ENCODE peak calls at places on chromosome 15, in five cellular contexts. One of them, this sample, is unnamed.

GRCh38 chr15:40055576-40056293 is 16.8 kb upstream of the SRP14 start:
- DNase-seq in psoas muscle: no peak
- DNase-seq in uterus: no peak
- DNase-seq in cardiac muscle cell: no peak
- DNase-seq in A549: no peak
- DNase-seq in this sample: no peak

GRCh38 chr15:33242669-33243191 is 48.2 kb upstream of the FMN1 start:
- DNase-seq in psoas muscle: no peak
- DNase-seq in cardiac muscle cell: peak
- DNase-seq in A549: peak
- DNase-seq in uterus: no peak
- DNase-seq in this sample: no peak

GRCh38 chr15:37245358-37245757 is 145.0 kb upstream of the MEIS2 start:
- DNase-seq in cardiac muscle cell: no peak
- DNase-seq in uterus: no peak
- DNase-seq in A549: no peak
- DNase-seq in psoas muscle: no peak
- DNase-seq in this sample: no peak

GRCh38 chr15:61653110-61653509 is 407.1 kb downstream of the VPS13C start:
- DNase-seq in uterus: peak
- DNase-seq in A549: no peak
- DNase-seq in cardiac muscle cell: no peak
- DNase-seq in psoas muscle: peak
- DNase-seq in this sample: no peak

GRCh38 chr15:41160639-41161315 is 44.7 kb upstream of the INO80 start:
- DNase-seq in A549: no peak
- DNase-seq in uterus: no peak
- DNase-seq in cardiac muscle cell: peak
- DNase-seq in psoas muscle: no peak
- DNase-seq in this sample: no peak

GRCh38 chr15:52789601-52790165 is 453 bp downstream of the ONECUT1 start:
- DNase-seq in A549: peak
- DNase-seq in uterus: no peak
- DNase-seq in psoas muscle: no peak
- DNase-seq in cardiac muscle cell: peak
- DNase-seq in this sample: no peak

GRCh38 chr15:91940466-91941381 is 87.2 kb downstream of the SLCO3A1 start:
- DNase-seq in A549: no peak
- DNase-seq in uterus: no peak
- DNase-seq in cardiac muscle cell: no peak
- DNase-seq in psoas muscle: no peak
- DNase-seq in this sample: peak

GRCh38 chr15:73560501-73561117 is 72.6 kb downstream of the NPTN start:
- DNase-seq in uterus: no peak
- DNase-seq in psoas muscle: no peak
- DNase-seq in A549: peak
- DNase-seq in cardiac muscle cell: peak
- DNase-seq in this sample: peak

GRCh38 chr15:93030430-93031102 is 58.4 kb downstream of the RGMA start:
- DNase-seq in psoas muscle: peak
- DNase-seq in cardiac muscle cell: peak
- DNase-seq in uterus: peak
- DNase-seq in A549: peak
- DNase-seq in this sample: peak

GRCh38 chr15:83288381-83288801 is 3.9 kb upstream of the BNC1 start:
- DNase-seq in cardiac muscle cell: no peak
- DNase-seq in A549: no peak
- DNase-seq in uterus: no peak
- DNase-seq in psoas muscle: no peak
- DNase-seq in this sample: peak

GRCh38 chr15:39919740-39920509 is at the start of gene GPR176:
- DNase-seq in A549: peak
- DNase-seq in uterus: peak
- DNase-seq in psoas muscle: peak
- DNase-seq in cardiac muscle cell: peak
- DNase-seq in this sample: no peak

GRCh38 chr15:73386886-73387506 is 18.2 kb upstream of the HCN4 start:
- DNase-seq in A549: no peak
- DNase-seq in cardiac muscle cell: no peak
- DNase-seq in uterus: no peak
- DNase-seq in psoas muscle: no peak
- DNase-seq in this sample: no peak

GRCh38 chr15:93066103-93066725 is 22.8 kb downstream of the RGMA start:
- DNase-seq in psoas muscle: peak
- DNase-seq in A549: no peak
- DNase-seq in uterus: no peak
- DNase-seq in cardiac muscle cell: no peak
- DNase-seq in this sample: no peak

GRCh38 chr15:58865420-58865880 is 68.0 kb downstream of the SLTM start:
- DNase-seq in uterus: no peak
- DNase-seq in cardiac muscle cell: peak
- DNase-seq in psoas muscle: no peak
- DNase-seq in A549: no peak
- DNase-seq in this sample: no peak

GRCh38 chr15:39270976-39271375 is 309.9 kb upstream of the THBS1 start:
- DNase-seq in uterus: no peak
- DNase-seq in psoas muscle: no peak
- DNase-seq in cardiac muscle cell: peak
- DNase-seq in A549: peak
- DNase-seq in this sample: no peak

GRCh38 chr15:72236381-72237285 is 5.6 kb upstream of the PKM start:
- DNase-seq in cardiac muscle cell: no peak
- DNase-seq in A549: no peak
- DNase-seq in uterus: no peak
- DNase-seq in psoas muscle: no peak
- DNase-seq in this sample: peak

GRCh38 chr15:42080585-42081462 is 13.5 kb downstream of the PLA2G4D start:
- DNase-seq in cardiac muscle cell: peak
- DNase-seq in uterus: no peak
- DNase-seq in A549: no peak
- DNase-seq in psoas muscle: no peak
- DNase-seq in this sample: no peak

GRCh38 chr15:89675606-89676005 is 3.6 kb downstream of the PLIN1 start:
- DNase-seq in uterus: no peak
- DNase-seq in psoas muscle: no peak
- DNase-seq in A549: no peak
- DNase-seq in cardiac muscle cell: no peak
- DNase-seq in this sample: no peak

GRCh38 chr15:67170143-67170885 is 84.1 kb downstream of the AAGAB start:
- DNase-seq in A549: no peak
- DNase-seq in psoas muscle: no peak
- DNase-seq in uterus: no peak
- DNase-seq in cardiac muscle cell: no peak
- DNase-seq in this sample: no peak

GRCh38 chr15:34335176-34335575 is 2.4 kb downstream of the SLC12A6 start:
- DNase-seq in psoas muscle: no peak
- DNase-seq in uterus: no peak
- DNase-seq in cardiac muscle cell: peak
- DNase-seq in A549: no peak
- DNase-seq in this sample: no peak

GRCh38 chr15:63491116-63491817 is 13.1 kb upstream of the USP3 start:
- DNase-seq in uterus: no peak
- DNase-seq in cardiac muscle cell: no peak
- DNase-seq in psoas muscle: no peak
- DNase-seq in A549: no peak
- DNase-seq in this sample: no peak

GRCh38 chr15:99132584-99133287 is 27.9 kb downstream of the SYNM start:
- DNase-seq in A549: no peak
- DNase-seq in cardiac muscle cell: no peak
- DNase-seq in psoas muscle: no peak
- DNase-seq in uterus: no peak
- DNase-seq in this sample: no peak